ENCODE peak calls at places on chromosomes 11 and 22, in five cellular contexts. U, R, G, O and F are unnamed samples.
A peak's percentile ranks its signal among the peaks of the same experiment; 100 is the strongest.

GRCh38 chr11:124752471-124753100 is 531 bp upstream of the VSIG2 start:
- DNase-seq in U (no peak), R (no peak), G (no peak), O (no peak), F (no peak)

GRCh38 chr11:49851511-49851910 is 100.7 kb upstream of the OR4C13 start:
- DNase-seq in R (no peak), U (no peak), O (no peak), G (no peak), F (no peak)

GRCh38 chr22:23164091-23164490 is 16.2 kb upstream of the BCR start:
- DNase-seq in O (no peak), G (no peak), R (no peak), U (no peak), F (no peak)

GRCh38 chr22:30556388-30556787 is 9.8 kb upstream of the SEC14L6 start:
- DNase-seq in U (no peak), O (no peak), R (no peak), G (no peak), F (no peak)

GRCh38 chr11:569273-569885 is 6.9 kb upstream of the PHRF1 start:
- DNase-seq in U (peak; percentile 41), R (no peak), G (peak; percentile 62), O (no peak), F (no peak)

GRCh38 chr11:123330071-123330470 is 100.0 kb upstream of the GRAMD1B start:
- DNase-seq in U (no peak), O (no peak), R (no peak), G (no peak), F (no peak)

GRCh38 chr11:127994736-127995135 is 592.6 kb downstream of the ETS1 start:
- DNase-seq in G (no peak), O (no peak), R (no peak), U (no peak), F (no peak)

GRCh38 chr11:128244896-128245295 is 342.5 kb downstream of the ETS1 start:
- DNase-seq in G (no peak), O (no peak), U (no peak), R (no peak), F (no peak)

GRCh38 chr11:95641506-95641905 is 148.1 kb downstream of the FAM76B start:
- DNase-seq in U (no peak), G (no peak), O (no peak), R (no peak), F (no peak)

GRCh38 chr11:76321820-76322524 is 59.0 kb downstream of the THAP12 start:
- DNase-seq in G (no peak), R (no peak), O (no peak), U (no peak), F (no peak)

DNA sequence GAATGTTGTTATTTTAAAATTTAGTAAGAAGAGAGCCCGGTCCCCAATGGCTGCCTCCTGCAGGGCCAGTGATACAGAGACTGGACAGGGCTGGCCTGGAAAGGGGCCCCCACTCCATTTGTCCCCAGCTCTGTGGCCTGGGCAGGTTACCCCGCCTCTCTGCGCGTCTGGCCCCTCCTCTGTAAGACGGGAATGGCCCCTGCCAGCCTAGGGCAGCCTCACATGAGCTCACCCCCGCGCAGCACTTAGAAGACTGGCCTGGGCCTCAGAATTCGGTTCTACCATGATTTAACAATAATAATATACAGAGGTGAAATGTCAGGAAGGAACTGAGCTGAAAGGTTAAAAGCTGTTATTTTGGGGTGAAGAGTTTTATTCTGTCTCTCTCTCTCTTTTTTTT is 1.3 kb downstream of the APOBEC3G start:
- DNase-seq in R (no peak), G (no peak), U (no peak), O (no peak), F (no peak)
- H3K27ac ChIP-seq in R (no peak overlapping the region), G (no peak overlapping the region), U (no peak overlapping the region), O (no peak overlapping the region), F (no peak overlapping the region)

GRCh38 chr22:46090631-46091201 is 59.6 kb upstream of the PPARA start:
- DNase-seq in U (no peak), O (no peak), R (no peak), G (no peak), F (no peak)
- H3K27ac ChIP-seq in U (peak overlapping the region; percentile 75), O (no peak overlapping the region), R (peak overlapping the region; percentile 99), G (no peak overlapping the region), F (peak overlapping the region; percentile 98)

GRCh38 chr11:79942071-79942470 is 501.2 kb upstream of the TENM4 start:
- DNase-seq in G (no peak), U (no peak), R (no peak), O (no peak), F (no peak)
- H3K27ac ChIP-seq in G (no peak overlapping the region), U (no peak overlapping the region), R (no peak overlapping the region), O (no peak overlapping the region), F (no peak overlapping the region)

GRCh38 chr11:7573193-7573557 is 59.4 kb downstream of the PPFIBP2 start:
- DNase-seq in G (no peak), O (no peak), R (no peak), U (no peak), F (no peak)
- H3K27ac ChIP-seq in G (peak overlapping the region; percentile 11), O (no peak overlapping the region), R (no peak overlapping the region), U (no peak overlapping the region), F (peak overlapping the region; percentile 9)